ENCODE peak calls at places on chromosomes 2 and 18, in eight cellular contexts. D is ovary; P is breast epithelium; K is cardiac muscle cell; L is left lung; R is PC-9; M is effector memory CD4-positive, alpha-beta T cell; C is HCT116. X is an unnamed sample. For H3K36me3, the result is how much of the 10 kb centered on the place peaks cover.

GRCh38 chr2:67130526-67131309 is 266.4 kb upstream of the ETAA1 start:
- DNase-seq in D (no peak), P (no peak), K (no peak), L (no peak), R (no peak), M (no peak), C (no peak), X (no peak)

GRCh38 chr2:174059875-174060226 is 94.7 kb upstream of the SP3 start:
- DNase-seq in D (no peak), P (no peak), K (no peak), L (no peak), R (no peak), M (no peak), C (no peak), X (no peak)

GRCh38 chr2:191786694-191787093 is 60.2 kb downstream of the CAVIN2 start:
- DNase-seq in D (no peak), P (no peak), K (no peak), L (no peak), R (no peak), M (no peak), C (no peak), X (no peak)

GRCh38 chr2:223247136-223247535 is 195.1 kb downstream of the KCNE4 start:
- DNase-seq in D (no peak), P (no peak), K (no peak), L (no peak), R (no peak), M (no peak), C (peak), X (no peak)

GRCh38 chr2:188326669-188327301 is 35.1 kb downstream of the GULP1 start:
- DNase-seq in D (no peak), P (no peak), K (peak), L (no peak), R (no peak), M (no peak), C (no peak), X (no peak)

GRCh38 chr2:152115952-152116351 is 17.1 kb upstream of the CACNB4 start:
- DNase-seq in D (no peak), P (no peak), K (peak), L (no peak), R (no peak), M (no peak), C (no peak), X (no peak)

GRCh38 chr2:219612605-219613286 is 14.7 kb upstream of the SLC4A3 start:
- DNase-seq in D (peak), P (peak), K (peak), L (no peak), R (no peak), M (peak), C (no peak), X (no peak)

GRCh38 chr2:18950598-18950933 is 361.2 kb upstream of the NT5C1B start:
- DNase-seq in D (peak), P (no peak), K (no peak), L (peak), R (no peak), M (no peak), C (no peak), X (no peak)

GRCh38 chr2:60383421-60384117 is 169.9 kb downstream of the BCL11A start:
- DNase-seq in D (no peak), P (no peak), K (no peak), L (no peak), R (no peak), M (no peak), C (no peak), X (no peak)

GRCh38 chr2:43832457-43832856 is 6.2 kb downstream of the ABCG5 start:
- DNase-seq in D (no peak), P (no peak), K (no peak), L (no peak), R (no peak), M (no peak), C (no peak), X (no peak)

GRCh38 chr2:84888401-84889276 is 7.8 kb upstream of the TRABD2A start:
- DNase-seq in D (no peak), P (no peak), K (no peak), L (no peak), R (no peak), M (no peak), C (no peak), X (no peak)

GRCh38 chr2:120037995-120038541 is 25.2 kb downstream of the EPB41L5 start:
- DNase-seq in D (no peak), P (no peak), K (no peak), L (no peak), R (no peak), M (no peak), C (no peak), X (no peak)

GRCh38 chr18:54679318-54680149 is 88.5 kb downstream of the DYNAP start:
- DNase-seq in D (no peak), P (no peak), K (peak), L (no peak), R (peak), M (no peak), C (peak), X (no peak)

GRCh38 chr2:77713412-77713811 is 191.2 kb upstream of the LRRTM4 start:
- DNase-seq in D (no peak), P (no peak), K (no peak), L (no peak), R (no peak), M (no peak), C (no peak), X (no peak)

GRCh38 chr2:239621611-239622010 is 220.8 kb upstream of the HDAC4 start:
- DNase-seq in D (no peak), P (no peak), K (no peak), L (no peak), R (no peak), M (no peak), C (no peak), X (peak)

GRCh38 chr2:43826305-43827250 is 12.1 kb downstream of the ABCG5 start:
- DNase-seq in D (no peak), P (no peak), K (no peak), L (no peak), R (no peak), M (no peak), C (no peak), X (no peak)

GRCh38 chr2:65228249-65228750 is 669 bp downstream of the ACTR2 start:
- DNase-seq in D (no peak), P (no peak), K (no peak), L (no peak), R (peak), M (peak), C (no peak), X (no peak)

GRCh38 chr2:62826141-62826540 is 120.6 kb downstream of the EHBP1 start:
- DNase-seq in D (no peak), P (no peak), K (peak), L (no peak), R (no peak), M (no peak), C (no peak), X (no peak)

GRCh38 chr18:985301-985700 is 80.6 kb downstream of the ADCYAP1 start:
- DNase-seq in D (no peak), P (no peak), K (no peak), L (no peak), R (no peak), M (no peak), C (no peak), X (no peak)

GRCh38 chr2:163347982-163348842 is 387.6 kb downstream of the FIGN start:
- DNase-seq in D (peak), P (peak), K (peak), L (peak), R (peak), M (no peak), C (peak), X (peak)
- H3K4me3 ChIP-seq in D (peak), P (peak), K (no peak), L (peak), R (peak), M (no peak), C (peak), X (peak)

GRCh38 chr2:3580449-3580848 is 5.4 kb downstream of the RPS7 start:
- DNase-seq in D (no peak), P (no peak), K (no peak), L (no peak), R (no peak), M (no peak), C (no peak), X (no peak)
- H3K36me3 ChIP-seq in D (under half), P (under half), K (half or more), L (half or more), R (half or more), M (half or more), C (half or more), X (under half)

DNA sequence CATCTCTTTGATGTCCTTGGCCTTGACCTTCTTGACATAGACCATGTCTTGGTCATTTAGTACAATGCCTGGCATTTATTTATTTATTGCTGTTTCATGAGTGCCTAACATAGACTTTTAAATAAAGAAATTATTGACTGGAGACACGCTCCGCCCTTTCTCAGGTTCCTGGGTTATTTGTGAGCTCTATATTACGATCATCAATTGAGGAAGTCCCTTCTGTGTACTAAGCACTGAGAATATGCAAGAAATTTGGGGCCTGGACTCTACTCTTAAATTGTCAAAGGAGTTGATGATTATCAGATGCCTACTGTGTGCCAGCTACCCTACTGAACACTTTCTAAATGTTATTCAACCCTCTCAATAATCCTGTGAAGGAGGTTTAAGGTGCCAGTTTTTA is 19.7 kb upstream of the TET3 start:
- DNase-seq in D (no peak), P (no peak), K (no peak), L (no peak), R (no peak), M (no peak), C (no peak), X (no peak)
- H3K27ac ChIP-seq in D (no peak), P (no peak), K (no peak), L (no peak), R (no peak), M (no peak), C (no peak), X (no peak)

GRCh38 chr2:16508061-16508851 is 157.4 kb downstream of the CYRIA start:
- DNase-seq in D (peak), P (no peak), K (peak), L (peak), R (no peak), M (no peak), C (no peak), X (no peak)
- H3K4me3 ChIP-seq in D (no peak), P (peak), K (peak), L (peak), R (peak), M (no peak), C (no peak), X (peak)

GRCh38 chr2:28411166-28411755 is 18.6 kb downstream of the FOSL2 start:
- DNase-seq in D (no peak), P (no peak), K (no peak), L (no peak), R (no peak), M (no peak), C (no peak), X (no peak)
- H3K36me3 ChIP-seq in D (under half), P (under half), K (under half), L (half or more), R (half or more), M (under half), C (under half), X (half or more)

DNA sequence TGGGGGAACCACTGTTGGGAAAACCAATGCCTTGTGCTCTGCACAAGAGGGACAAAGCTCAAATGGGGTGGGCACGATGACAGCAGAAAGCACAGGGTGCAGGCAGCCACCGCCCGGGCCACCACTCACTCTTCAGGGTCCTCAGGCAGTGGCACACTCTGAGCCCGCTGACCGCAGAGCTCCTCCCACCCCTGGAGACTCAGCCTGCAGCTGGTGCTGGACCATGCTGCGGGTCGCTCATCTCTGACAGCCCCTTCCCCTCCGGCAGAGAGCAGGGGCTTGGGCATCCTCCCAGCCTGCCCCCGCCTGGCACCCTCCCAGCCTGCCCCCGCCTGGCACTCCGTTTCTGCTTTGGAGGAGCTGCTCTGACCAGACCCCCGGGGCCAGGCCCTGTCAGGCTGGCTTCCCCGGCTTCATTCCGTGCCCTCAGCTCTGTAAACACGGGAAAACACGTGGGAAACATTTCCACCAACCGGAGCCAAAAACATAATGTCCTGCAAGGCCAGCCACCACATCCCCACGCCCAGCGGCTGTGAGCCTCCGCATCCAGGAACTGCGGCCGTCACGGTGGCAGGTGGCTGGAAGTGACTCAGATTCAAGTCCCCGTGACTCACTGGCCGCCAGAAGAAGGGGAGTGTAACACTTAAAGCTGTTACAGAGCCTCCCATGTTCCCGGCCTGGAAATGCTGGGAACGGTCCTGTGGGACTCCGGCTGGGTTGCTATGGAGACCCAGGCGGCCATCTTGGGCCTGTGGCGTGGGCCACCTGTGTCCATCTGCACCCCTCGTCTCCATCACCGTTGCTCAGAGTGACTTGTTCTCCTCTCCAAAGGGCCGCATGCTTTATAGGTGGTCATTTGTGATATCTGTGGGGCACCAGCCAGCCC is 6.8 kb upstream of the SNED1 start:
- DNase-seq in D (peak), P (peak), K (no peak), L (peak), R (peak), M (no peak), C (peak), X (peak)
- H3K27ac ChIP-seq in D (peak), P (peak), K (no peak), L (peak), R (peak), M (no peak), C (no peak), X (peak)

GRCh38 chr18:48781041-48781989 is 169.4 kb downstream of the SMAD7 start:
- DNase-seq in D (peak), P (peak), K (peak), L (peak), R (no peak), M (no peak), C (no peak), X (no peak)
- H3K4me3 ChIP-seq in D (peak), P (peak), K (no peak), L (no peak), R (no peak), M (no peak), C (no peak), X (peak)